ENCODE peak calls at places on chromosomes 7 and 10, in six cellular contexts. F, V, K, X, L and M are unnamed samples.
A peak's percentile ranks its signal among the peaks of the same experiment; 100 is the strongest.

GRCh38 chr7:30984359-30985107 is 20.8 kb downstream of the GHRHR start:
- DNase-seq in F (peak; percentile 41), V (peak; percentile 54), K (no peak), X (peak; percentile 42), L (peak; percentile 91), M (peak; percentile 9)

GRCh38 chr7:36284470-36284869 is 105.2 kb upstream of the ANLN start:
- DNase-seq in F (no peak), V (no peak), K (no peak), X (no peak), L (peak; percentile 78), M (no peak)

GRCh38 chr7:112550468-112551060 is 69.8 kb downstream of the LSMEM1 start:
- DNase-seq in F (peak; percentile 34), V (peak; percentile 44), K (peak; percentile 70), X (no peak), L (no peak), M (peak; percentile 37)

GRCh38 chr10:90227786-90228185 is 526.4 kb downstream of the KIF20B start:
- DNase-seq in F (no peak), V (no peak), K (no peak), X (no peak), L (no peak), M (no peak)

GRCh38 chr10:69633673-69634635 is 3.9 kb downstream of the FAM241B start:
- DNase-seq in F (no peak), V (no peak), K (no peak), X (no peak), L (peak; percentile 12), M (no peak)

GRCh38 chr7:44974549-44974948 is 4.3 kb downstream of the MYO1G start:
- DNase-seq in F (no peak), V (no peak), K (no peak), X (no peak), L (no peak), M (no peak)

GRCh38 chr7:2638224-2638991 is 6.6 kb downstream of the TTYH3 start:
- DNase-seq in F (peak; percentile 77), V (no peak), K (no peak), X (no peak), L (no peak), M (no peak)

GRCh38 chr7:22866965-22867364 is 44.3 kb upstream of the TOMM7 start:
- DNase-seq in F (peak; percentile 66), V (no peak), K (no peak), X (no peak), L (no peak), M (no peak)

GRCh38 chr10:114526112-114526496 is 121.8 kb upstream of the AFAP1L2 start:
- DNase-seq in F (no peak), V (no peak), K (peak; percentile 31), X (no peak), L (no peak), M (peak; percentile 67)

GRCh38 chr10:48497965-48498770 is 106.7 kb downstream of the ARHGAP22 start:
- DNase-seq in F (no peak), V (no peak), K (no peak), X (no peak), L (peak; percentile 22), M (no peak)

GRCh38 chr7:119408596-119408995 is 864.4 kb upstream of the KCND2 start:
- DNase-seq in F (no peak), V (no peak), K (no peak), X (no peak), L (no peak), M (no peak)

GRCh38 chr7:2990949-2991470 is 52.7 kb downstream of the CARD11 start:
- DNase-seq in F (no peak), V (no peak), K (no peak), X (no peak), L (no peak), M (no peak)

GRCh38 chr10:113131611-113132330 is 181.7 kb downstream of the TCF7L2 start:
- DNase-seq in F (peak; percentile 70), V (peak; percentile 59), K (no peak), X (no peak), L (no peak), M (no peak)

GRCh38 chr10:122998360-122998917 is 10.2 kb downstream of the IKZF5 start:
- DNase-seq in F (no peak), V (no peak), K (no peak), X (no peak), L (no peak), M (no peak)

GRCh38 chr7:11714205-11714604 is 117.8 kb downstream of the THSD7A start:
- DNase-seq in F (no peak), V (no peak), K (no peak), X (no peak), L (no peak), M (no peak)

GRCh38 chr7:83166781-83167180 is 4.1 kb upstream of the PCLO start:
- DNase-seq in F (no peak), V (no peak), K (no peak), X (no peak), L (no peak), M (no peak)

GRCh38 chr10:1123198-1123597 is 67.0 kb downstream of the WDR37 start:
- DNase-seq in F (no peak), V (no peak), K (no peak), X (no peak), L (no peak), M (peak; percentile 71)

GRCh38 chr7:13615679-13616078 is 373.8 kb downstream of the ETV1 start:
- DNase-seq in F (no peak), V (no peak), K (no peak), X (no peak), L (no peak), M (no peak)

GRCh38 chr7:52634996-52635395 is 400.4 kb upstream of the POM121L12 start:
- DNase-seq in F (no peak), V (peak; percentile 39), K (no peak), X (no peak), L (no peak), M (no peak)

GRCh38 chr10:6494934-6495592 is 85.0 kb downstream of the PRKCQ start:
- DNase-seq in F (no peak), V (no peak), K (no peak), X (no peak), L (no peak), M (peak; percentile 77)

GRCh38 chr10:133267293-133267692 is 9.4 kb downstream of the ADAM8 start:
- DNase-seq in F (no peak), V (no peak), K (no peak), X (no peak), L (no peak), M (no peak)

DNA sequence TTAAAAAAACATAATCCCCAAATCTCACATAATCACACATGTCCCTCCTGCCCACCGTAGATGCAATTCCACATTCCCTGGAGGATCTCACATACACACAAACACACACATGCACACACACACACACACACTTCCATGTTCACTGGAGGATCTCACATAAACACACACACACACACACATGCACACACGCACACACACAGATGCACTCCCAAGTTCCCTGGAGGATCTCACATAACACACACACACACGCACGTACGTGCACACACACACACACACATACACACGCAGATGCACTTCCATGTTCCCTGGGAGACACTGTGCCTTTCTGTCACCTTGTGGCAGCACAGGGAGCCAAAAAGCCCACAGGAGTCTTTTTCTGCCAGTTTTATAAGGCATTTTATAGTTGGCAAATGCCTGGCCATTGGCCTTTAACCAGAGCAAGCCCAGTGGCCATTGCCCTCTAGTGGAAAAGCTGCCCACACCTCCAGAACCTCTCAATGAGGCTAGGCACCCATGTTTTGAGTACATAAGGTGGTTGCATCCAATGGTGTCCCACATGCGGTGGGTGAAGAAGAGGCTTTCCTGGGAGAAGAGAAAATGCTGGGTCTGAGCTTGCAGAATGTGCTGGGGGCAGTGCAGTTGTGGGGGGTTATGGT is 115.4 kb upstream of the ACBD5 start:
- DNase-seq in F (no peak), V (no peak), K (no peak), X (no peak), L (no peak), M (no peak)
- TF ChIP-seq CTCF in F (no peak), V (peak; percentile 34), K (no peak), X (no peak), L (peak; percentile 18), M (no peak)

DNA sequence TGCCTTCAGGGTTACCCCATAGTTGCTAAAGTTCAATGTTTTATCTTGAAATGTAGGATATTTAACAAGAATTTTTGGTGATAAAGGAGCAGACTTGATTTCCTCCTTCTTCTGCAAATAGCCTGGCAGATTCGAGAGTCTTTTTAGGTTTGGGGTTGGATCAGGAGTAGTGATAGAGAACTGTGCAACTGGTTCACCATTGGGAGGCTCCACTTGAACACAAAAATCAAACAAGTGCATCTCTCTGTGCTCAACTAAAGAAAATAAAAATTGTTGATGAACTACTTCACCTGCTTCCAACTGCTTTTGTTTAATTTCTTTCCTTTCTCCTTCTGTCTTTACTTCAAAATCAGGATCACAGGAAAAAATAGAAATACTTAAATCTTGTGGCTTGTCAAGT is 58.5 kb downstream of the MACC1 start:
- DNase-seq in F (no peak), V (no peak), K (no peak), X (no peak), L (no peak), M (no peak)
- TF ChIP-seq CTCF in F (peak; percentile 13), V (no peak), K (peak; percentile 42), X (no peak), L (no peak), M (no peak)

DNA sequence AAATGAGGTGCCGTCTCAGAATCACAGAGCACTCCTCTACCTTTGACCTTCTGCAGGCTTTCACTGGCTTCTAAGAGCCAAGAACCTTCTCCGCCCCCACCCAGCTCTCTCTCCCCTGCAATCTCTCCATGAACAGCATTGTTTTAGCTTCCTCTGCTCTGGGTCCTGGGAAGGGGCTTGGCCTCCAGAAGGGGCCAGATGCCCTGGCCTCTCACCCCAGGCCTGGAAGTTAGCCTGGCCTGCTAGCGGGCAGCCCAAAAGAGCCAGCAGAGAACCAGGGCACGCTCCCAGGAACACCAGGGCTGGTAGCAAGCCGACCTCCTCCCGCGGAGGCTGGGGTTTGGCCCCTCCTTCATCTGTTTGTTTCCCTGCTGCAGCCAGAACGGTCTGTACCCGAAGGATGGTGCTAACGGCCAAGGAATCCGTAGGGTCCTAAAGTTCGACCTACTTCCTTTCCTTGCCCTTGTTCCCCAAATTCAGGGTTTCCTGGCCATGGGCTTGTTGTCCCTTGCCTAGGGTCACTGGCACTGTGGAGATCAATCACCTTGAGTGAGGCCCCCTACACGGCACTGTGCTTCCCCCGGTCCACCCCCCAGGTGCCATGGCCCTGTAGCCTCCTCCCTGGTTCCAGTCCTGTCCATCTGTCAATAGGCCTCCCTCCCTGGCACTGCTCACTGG is 18.7 kb upstream of the DDIT4 start:
- DNase-seq in F (peak; percentile 84), V (no peak), K (peak; percentile 55), X (peak; percentile 78), L (peak; percentile 90), M (peak; percentile 65)
- TF ChIP-seq CTCF in F (no peak), V (no peak), K (peak; percentile 3), X (no peak), L (no peak), M (no peak)

GRCh38 chr10:103057980-103058568 is 135.0 kb downstream of the NT5C2 start:
- DNase-seq in F (no peak), V (no peak), K (no peak), X (no peak), L (no peak), M (no peak)

GRCh38 chr10:103067484-103067883 is 125.6 kb downstream of the NT5C2 start:
- DNase-seq in F (no peak), V (no peak), K (no peak), X (no peak), L (no peak), M (no peak)

GRCh38 chr10:103067951-103068350 is 125.1 kb downstream of the NT5C2 start:
- DNase-seq in F (no peak), V (no peak), K (no peak), X (no peak), L (no peak), M (no peak)

GRCh38 chr10:103066141-103067098 is 126.7 kb downstream of the NT5C2 start:
- DNase-seq in F (peak; percentile 17), V (no peak), K (no peak), X (no peak), L (no peak), M (no peak)

GRCh38 chr10:103062854-103063642 is 130.0 kb downstream of the NT5C2 start:
- DNase-seq in F (no peak), V (no peak), K (no peak), X (no peak), L (no peak), M (no peak)
- TF ChIP-seq CTCF in F (no peak), V (peak; percentile 20), K (no peak), X (no peak), L (peak; percentile 40), M (no peak)